ENCODE peak calls at places on chromosomes 16 and 17, in six cellular contexts. H is breast epithelium, E is transverse colon, D is Panc1, Z is prostate gland, N is stomach. K is an unnamed sample. For H3K4me1, the result is how much of the 10 kb centered on the place peaks cover.

GRCh38 chr17:44279586-44280344 is 11.8 kb upstream of the SLC4A1 start:
- DNase-seq in H (peak), E (peak), D (peak), Z (peak), N (peak), K (peak)

GRCh38 chr16:31429314-31429713 is 1.2 kb upstream of the COX6A2 start:
- DNase-seq in H (no peak), E (no peak), D (no peak), Z (no peak), N (no peak), K (no peak)

GRCh38 chr16:71421911-71422310 is 19.9 kb downstream of the TLE7 start:
- DNase-seq in H (no peak), E (peak), D (no peak), Z (no peak), N (no peak), K (peak)

GRCh38 chr17:76461765-76462555 is 5.4 kb upstream of the AANAT start:
- DNase-seq in H (no peak), E (no peak), D (no peak), Z (no peak), N (no peak), K (no peak)

GRCh38 chr17:27666831-27667560 is 36.0 kb downstream of the LGALS9 start:
- DNase-seq in H (no peak), E (no peak), D (no peak), Z (no peak), N (no peak), K (peak)

GRCh38 chr16:66622863-66623262 is 18.4 kb downstream of the CMTM3 start:
- DNase-seq in H (no peak), E (no peak), D (no peak), Z (no peak), N (no peak), K (no peak)

GRCh38 chr17:77164483-77165030 is 23.8 kb downstream of the SEC14L1 start:
- DNase-seq in H (no peak), E (no peak), D (no peak), Z (no peak), N (no peak), K (no peak)

GRCh38 chr17:32161506-32162365 is 19.4 kb downstream of the RHOT1 start:
- DNase-seq in H (no peak), E (peak), D (no peak), Z (no peak), N (no peak), K (no peak)

GRCh38 chr16:11190585-11191565 is 65.1 kb downstream of the SOCS1 start:
- DNase-seq in H (no peak), E (no peak), D (no peak), Z (no peak), N (no peak), K (no peak)

GRCh38 chr17:48282303-48282702 is 147.7 kb downstream of the SKAP1 start:
- DNase-seq in H (no peak), E (no peak), D (no peak), Z (no peak), N (no peak), K (no peak)

GRCh38 chr16:78284957-78285434 is 185.5 kb downstream of the WWOX start:
- DNase-seq in H (no peak), E (no peak), D (no peak), Z (no peak), N (no peak), K (no peak)

GRCh38 chr17:50630524-50631194 is 4.0 kb upstream of the ABCC3 start:
- DNase-seq in H (peak), E (peak), D (no peak), Z (peak), N (peak), K (peak)

GRCh38 chr17:42189651-42189965 is 4.4 kb upstream of the HCRT start:
- DNase-seq in H (no peak), E (no peak), D (no peak), Z (no peak), N (no peak), K (peak)

GRCh38 chr16:10308305-10309193 is 77.3 kb upstream of the ATF7IP2 start:
- DNase-seq in H (peak), E (no peak), D (no peak), Z (peak), N (peak), K (no peak)

GRCh38 chr16:49639739-49640388 is 216.0 kb downstream of the ZNF423 start:
- DNase-seq in H (no peak), E (no peak), D (no peak), Z (no peak), N (no peak), K (peak)

GRCh38 chr16:15983898-15984297 is 34.5 kb downstream of the ABCC1 start:
- DNase-seq in H (no peak), E (no peak), D (no peak), Z (no peak), N (no peak), K (no peak)

GRCh38 chr17:2971851-2972250 is 91.6 kb downstream of the OR1D5 start:
- DNase-seq in H (no peak), E (no peak), D (no peak), Z (no peak), N (no peak), K (no peak)

GRCh38 chr17:75288359-75288758 is 874 bp downstream of the SLC25A19 start:
- DNase-seq in H (no peak), E (no peak), D (no peak), Z (no peak), N (no peak), K (no peak)

GRCh38 chr16:48963901-48964615 is 317.6 kb downstream of the CBLN1 start:
- DNase-seq in H (no peak), E (no peak), D (peak), Z (no peak), N (no peak), K (no peak)

GRCh38 chr17:69412336-69412735 is 2.2 kb upstream of the MAP2K6 start:
- DNase-seq in H (no peak), E (no peak), D (no peak), Z (no peak), N (no peak), K (no peak)
- H3K27ac ChIP-seq in H (no peak), E (no peak), D (peak), Z (no peak), N (no peak), K (no peak)

DNA sequence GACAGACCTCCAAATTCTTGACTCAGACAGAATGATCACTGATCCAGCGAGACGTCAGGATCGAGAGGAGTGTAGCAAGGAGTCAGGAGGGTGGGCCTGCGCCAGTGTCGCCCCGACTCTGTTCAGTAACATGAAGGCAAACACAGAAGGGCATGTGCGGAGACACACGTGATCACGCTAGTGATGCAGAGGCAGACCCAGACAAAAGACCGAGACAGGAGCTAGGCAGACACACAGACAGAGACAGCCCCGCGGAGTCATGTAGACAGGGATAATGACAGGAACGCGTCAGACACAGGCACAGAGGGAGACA is 7.2 kb downstream of the KDM6B start:
- DNase-seq in H (no peak), E (no peak), D (no peak), Z (no peak), N (no peak), K (no peak)
- H3K4me1 ChIP-seq in H (under half), E (half or more), D (under half), Z (under half), N (under half), K (half or more)

GRCh38 chr17:81427446-81428120 is 32.3 kb downstream of the BAHCC1 start:
- DNase-seq in H (no peak), E (peak), D (no peak), Z (peak), N (peak), K (no peak)

GRCh38 chr17:81429353-81429774 is 34.1 kb downstream of the BAHCC1 start:
- DNase-seq in H (peak), E (peak), D (no peak), Z (peak), N (peak), K (peak)

GRCh38 chr17:81428945-81429344 is 33.7 kb downstream of the BAHCC1 start:
- DNase-seq in H (no peak), E (no peak), D (no peak), Z (no peak), N (no peak), K (no peak)

GRCh38 chr17:81428521-81428920 is 33.3 kb downstream of the BAHCC1 start:
- DNase-seq in H (no peak), E (no peak), D (no peak), Z (no peak), N (no peak), K (no peak)

DNA sequence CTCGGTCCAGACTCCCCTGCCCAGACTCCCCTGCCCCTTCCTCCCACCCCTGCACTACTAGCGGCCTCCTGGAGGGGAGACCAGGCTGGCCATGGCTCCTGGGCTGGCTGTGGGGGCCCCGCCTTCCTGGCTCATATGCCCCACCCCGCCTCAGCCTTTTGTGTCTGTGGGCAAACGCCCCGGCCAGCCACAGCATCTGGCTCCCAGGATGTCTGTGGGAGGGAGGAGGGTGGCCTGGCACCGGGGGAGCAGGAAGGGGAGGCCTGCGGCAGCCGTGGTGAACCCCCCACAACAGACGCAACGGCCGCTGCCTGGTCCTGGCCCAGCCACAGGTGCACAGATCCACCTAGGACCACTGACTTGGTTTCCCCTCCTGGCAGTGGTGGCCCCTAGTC is 32.9 kb downstream of the BAHCC1 start:
- DNase-seq in H (no peak), E (peak), D (no peak), Z (no peak), N (peak), K (no peak)
- TF ChIP-seq POLR2AphosphoS5 in H (no peak), E (no peak), D (no peak), Z (no peak), N (no peak), K (no peak)

DNA sequence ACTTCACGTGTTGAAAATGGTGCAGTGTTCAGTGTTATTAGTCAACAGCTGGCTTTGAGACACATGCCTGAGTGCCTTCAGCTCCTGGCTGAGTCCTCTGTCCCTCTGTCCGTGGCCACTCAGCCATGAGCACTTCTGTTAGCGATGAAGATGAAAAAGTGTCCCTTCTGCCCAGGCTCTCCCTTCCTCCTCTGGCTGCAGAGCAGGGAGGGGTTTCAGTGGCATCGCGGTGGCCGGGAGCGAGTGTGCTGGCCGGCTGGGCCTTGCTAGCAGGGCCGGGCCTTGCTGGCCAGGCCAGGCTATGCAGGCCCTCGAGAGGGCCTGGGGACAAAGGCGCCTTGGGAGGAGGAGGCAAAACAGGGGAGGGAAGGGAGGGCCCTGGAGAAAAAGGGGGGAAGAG is 47.7 kb downstream of the CMIP start:
- DNase-seq in H (no peak), E (no peak), D (no peak), Z (no peak), N (no peak), K (no peak)
- H3K27ac ChIP-seq in H (peak), E (peak), D (peak), Z (peak), N (peak), K (no peak)

DNA sequence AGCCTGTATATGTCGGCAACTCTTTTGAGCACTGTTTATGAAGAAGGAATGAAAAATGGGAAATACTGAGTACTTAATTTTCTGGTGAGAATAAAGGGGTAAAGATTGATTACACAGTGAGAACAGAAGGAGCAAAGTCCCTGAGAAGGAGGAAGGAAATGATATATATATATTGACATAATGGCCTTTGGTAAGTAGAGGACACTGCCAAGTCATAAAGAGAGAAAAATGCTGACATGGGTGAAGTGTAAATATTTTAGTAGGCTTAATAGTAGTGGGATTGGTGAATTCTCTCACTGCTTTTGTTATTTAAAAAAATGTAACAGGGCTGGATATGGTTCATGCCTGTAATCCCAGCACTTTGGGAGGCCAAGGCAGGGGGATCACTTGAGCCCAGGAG is 16.2 kb downstream of the VMP1 start:
- DNase-seq in H (no peak), E (no peak), D (no peak), Z (no peak), N (no peak), K (no peak)
- H3K4me1 ChIP-seq in H (under half), E (under half), D (under half), Z (under half), N (under half), K (half or more)

GRCh38 chr16:69565611-69566436 is at the start of gene NFAT5:
- DNase-seq in H (peak), E (peak), D (no peak), Z (peak), N (peak), K (peak)
- TF ChIP-seq POLR2AphosphoS5 in H (peak), E (peak), D (peak), Z (peak), N (peak), K (peak)

GRCh38 chr16:85369741-85370528 is 243.2 kb upstream of the GSE1 start:
- DNase-seq in H (no peak), E (peak), D (no peak), Z (peak), N (peak), K (no peak)

GRCh38 chr16:85372627-85373372 is 240.3 kb upstream of the GSE1 start:
- DNase-seq in H (no peak), E (no peak), D (no peak), Z (no peak), N (peak), K (no peak)

GRCh38 chr16:85370543-85370880 is 242.6 kb upstream of the GSE1 start:
- DNase-seq in H (no peak), E (no peak), D (no peak), Z (no peak), N (no peak), K (no peak)

GRCh38 chr16:85371948-85372347 is 241.2 kb upstream of the GSE1 start:
- DNase-seq in H (no peak), E (no peak), D (no peak), Z (no peak), N (no peak), K (no peak)

DNA sequence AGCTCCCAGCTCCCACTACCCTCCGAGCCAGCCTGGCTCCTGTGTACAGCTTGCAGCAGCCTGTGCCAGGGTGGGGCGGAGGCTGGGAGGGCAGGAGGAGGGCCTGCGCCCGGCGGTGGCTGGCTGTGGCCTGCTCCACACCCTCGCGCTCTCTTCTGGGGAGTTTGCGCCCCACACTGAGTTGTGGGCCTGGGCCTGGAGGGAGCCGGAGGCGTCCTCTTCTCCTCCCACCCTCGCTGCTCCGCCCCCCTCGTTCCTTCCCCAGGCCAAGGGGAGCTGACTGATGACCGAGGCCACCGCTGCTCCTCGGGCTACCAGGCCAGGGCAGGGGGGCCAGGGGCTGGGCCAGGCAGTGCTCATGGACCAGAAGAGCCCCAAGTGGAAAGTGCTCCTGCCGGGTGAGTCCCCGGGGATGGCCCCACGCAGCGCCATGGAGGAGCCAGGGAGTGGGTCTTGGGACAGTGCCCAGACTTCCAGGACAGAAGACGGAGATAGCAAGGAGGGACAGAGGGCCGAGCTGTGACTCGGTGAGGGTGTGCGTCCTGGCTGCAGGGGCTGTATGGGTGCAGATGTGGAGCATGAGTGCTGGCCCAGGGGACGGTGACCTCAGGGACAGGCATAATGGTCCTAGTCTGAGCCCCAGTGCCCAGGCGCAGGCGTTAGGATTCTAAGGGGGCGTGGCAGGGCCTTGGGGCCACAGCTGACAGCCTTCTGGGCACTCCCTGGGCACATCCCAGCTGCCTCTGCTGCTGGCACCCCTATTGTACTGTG is 242.1 kb upstream of the GSE1 start:
- DNase-seq in H (peak), E (peak), D (no peak), Z (peak), N (peak), K (no peak)
- H3K27ac ChIP-seq in H (peak), E (peak), D (no peak), Z (peak), N (peak), K (peak)

GRCh38 chr16:89366561-89367537 is 123.5 kb downstream of the ANKRD11 start:
- DNase-seq in H (no peak), E (no peak), D (no peak), Z (no peak), N (no peak), K (no peak)
- H3K4me1 ChIP-seq in H (under half), E (under half), D (half or more), Z (under half), N (under half), K (under half)

DNA sequence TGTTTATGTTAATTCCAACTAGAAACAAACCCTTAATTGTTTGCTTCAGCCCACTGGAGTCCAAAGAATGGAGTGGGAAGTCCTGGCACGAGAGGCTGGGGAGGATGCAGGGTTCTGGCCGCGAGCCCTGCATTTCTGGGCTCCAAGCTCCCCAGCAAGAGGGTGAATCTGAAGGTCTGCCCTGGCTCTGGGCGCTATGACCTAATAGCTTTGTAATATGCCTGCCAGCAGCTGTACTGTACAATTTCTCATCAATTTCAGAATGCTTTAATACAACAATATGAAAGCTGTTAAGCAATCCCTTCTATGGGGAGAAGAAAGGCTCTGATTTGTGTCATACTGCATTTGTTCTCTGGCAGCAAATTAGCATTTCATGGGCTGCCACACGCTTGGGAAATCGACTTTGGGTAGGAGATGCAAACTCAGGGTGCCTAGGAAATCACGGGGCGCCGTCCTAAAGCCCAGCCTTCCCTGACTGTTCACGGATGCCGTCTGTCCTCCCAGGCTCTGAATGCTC is 43.8 kb downstream of the NDEL1 start:
- DNase-seq in H (peak), E (no peak), D (no peak), Z (no peak), N (no peak), K (no peak)
- TF ChIP-seq POLR2AphosphoS5 in H (peak), E (peak), D (no peak), Z (no peak), N (peak), K (no peak)

GRCh38 chr16:18041864-18042834 is 294.4 kb downstream of the NPIPA8 start:
- DNase-seq in H (no peak), E (peak), D (no peak), Z (no peak), N (no peak), K (no peak)
- H3K27ac ChIP-seq in H (no peak), E (peak), D (no peak), Z (no peak), N (no peak), K (no peak)